ENCODE peak calls at places on chromosome 4, in ten cellular contexts. D is AG04450, K is endothelial cell, Z is A673, L is AG10803, F is tibial nerve, Q is WERI-Rb-1, P is astrocyte, N is left ventricle myocardium inferior, W is upper lobe of left lung. M is an unnamed sample.

GRCh38 chr4:95506264-95506663 is 42.5 kb downstream of the UNC5C start:
- DNase-seq in D (no peak), N (no peak), Q (no peak), K (no peak), W (no peak), Z (peak; percentile 15), F (no peak), L (no peak), P (peak; percentile 94), M (no peak)

GRCh38 chr4:15793506-15794363 is 15.6 kb downstream of the CD38 start:
- DNase-seq in W (no peak), N (no peak), L (no peak), P (no peak), Q (peak; percentile 52), D (no peak), K (no peak), F (no peak), Z (no peak), M (no peak)

GRCh38 chr4:81069706-81070331 is 39.3 kb downstream of the BMP3 start:
- DNase-seq in K (peak; percentile 74), L (peak; percentile 85), D (peak; percentile 86), N (peak; percentile 10), F (peak; percentile 42), Z (peak; percentile 64), P (peak; percentile 62), W (no peak), Q (peak; percentile 82), M (peak; percentile 75)

GRCh38 chr4:182855877-182856276 is 61.3 kb downstream of the DCTD start:
- DNase-seq in D (no peak), L (no peak), Z (no peak), W (no peak), Q (no peak), P (no peak), F (no peak), K (no peak), N (no peak), M (no peak)

GRCh38 chr4:112109455-112110425 is 35.5 kb upstream of the FAM241A start:
- DNase-seq in P (peak; percentile 51), F (no peak), L (no peak), Q (no peak), D (no peak), K (no peak), N (no peak), W (no peak), Z (no peak), M (no peak)

GRCh38 chr4:159284733-159285132 is 181.9 kb downstream of the RAPGEF2 start:
- DNase-seq in P (no peak), Z (no peak), N (no peak), Q (no peak), D (no peak), W (no peak), L (no peak), K (no peak), F (no peak), M (no peak)

GRCh38 chr4:77072195-77072753 is 3.5 kb downstream of the CCNI start:
- DNase-seq in Q (no peak), Z (no peak), W (no peak), L (no peak), D (no peak), F (no peak), N (no peak), K (no peak), P (no peak), M (peak; percentile 60)

GRCh38 chr4:15778191-15778741 is at the start of gene CD38:
- DNase-seq in L (no peak), Z (peak; percentile 5), Q (no peak), P (no peak), F (no peak), K (peak; percentile 24), N (peak; percentile 28), W (no peak), D (no peak), M (peak; percentile 82)

GRCh38 chr4:78749972-78750727 is 26.0 kb upstream of the BMP2K start:
- DNase-seq in D (no peak), Q (no peak), K (no peak), F (no peak), Z (no peak), W (no peak), N (no peak), L (peak; percentile 67), P (no peak), M (no peak)

GRCh38 chr4:109648266-109648996 is 54.8 kb downstream of the CASP6 start:
- DNase-seq in K (no peak), P (no peak), W (no peak), L (no peak), Q (no peak), N (no peak), D (no peak), F (no peak), Z (no peak), M (no peak)

GRCh38 chr4:36439556-36439955 is 158.1 kb downstream of the DTHD1 start:
- DNase-seq in Q (no peak), P (no peak), N (no peak), Z (no peak), K (no peak), W (no peak), D (no peak), L (no peak), F (no peak), M (no peak)

GRCh38 chr4:17448689-17449088 is 63.2 kb downstream of the QDPR start:
- DNase-seq in D (peak; percentile 27), F (no peak), K (no peak), Z (no peak), N (no peak), P (peak; percentile 72), L (peak; percentile 48), Q (no peak), W (no peak), M (peak; percentile 12)

GRCh38 chr4:4519296-4519898 is 22.5 kb downstream of the STX18 start:
- DNase-seq in Z (peak; percentile 42), K (no peak), P (no peak), D (no peak), F (no peak), L (no peak), N (no peak), W (no peak), Q (no peak), M (no peak)

GRCh38 chr4:37780444-37781133 is 45.9 kb upstream of the PGM2 start:
- DNase-seq in F (no peak), K (no peak), L (peak; percentile 29), Q (no peak), Z (no peak), D (no peak), N (no peak), P (no peak), W (no peak), M (peak; percentile 58)

GRCh38 chr4:167713756-167714155 is 378.6 kb upstream of the ANXA10 start:
- DNase-seq in Q (no peak), P (peak; percentile 39), L (no peak), W (no peak), N (no peak), Z (no peak), D (no peak), F (no peak), K (no peak), M (no peak)

GRCh38 chr4:72341432-72341820 is 227.6 kb downstream of the ADAMTS3 start:
- DNase-seq in Z (no peak), P (no peak), L (no peak), W (no peak), F (no peak), N (no peak), D (no peak), K (no peak), Q (no peak), M (no peak)
- TF ChIP-seq CTCF in Z (no peak), P (no peak), L (no peak), W (no peak), F (no peak), N (no peak), D (no peak), K (peak; percentile 8), Q (no peak), M (no peak)

DNA sequence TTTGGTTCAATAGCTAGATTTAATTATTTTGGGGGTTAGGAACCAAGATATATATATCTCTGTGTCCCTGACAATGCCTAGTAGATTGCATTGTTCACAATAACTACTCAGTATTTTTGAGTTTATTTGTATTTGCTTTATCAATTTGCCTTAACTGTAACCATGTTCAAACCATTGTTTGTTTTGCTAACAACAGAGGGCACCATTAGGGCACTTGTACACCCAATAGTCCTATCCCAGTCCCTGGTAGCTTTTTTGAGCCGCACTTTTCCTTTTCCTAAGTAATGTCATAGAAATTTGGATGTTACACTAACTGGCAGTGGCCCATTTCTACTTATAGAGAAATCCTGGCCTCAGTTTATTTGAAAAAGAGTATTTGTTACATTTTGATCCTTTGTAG is 582 bp upstream of the KLHL5 start:
- DNase-seq in Z (no peak), D (no peak), N (no peak), Q (no peak), F (no peak), L (no peak), K (no peak), P (no peak), W (no peak), M (no peak)
- TF ChIP-seq CTCF in Z (no peak), D (no peak), N (no peak), Q (no peak), F (no peak), L (no peak), K (no peak), P (no peak), W (no peak), M (no peak)

GRCh38 chr4:173522160-173522873 is 7.7 kb downstream of the HAND2 start:
- DNase-seq in F (peak; percentile 76), D (peak; percentile 59), W (peak; percentile 93), Q (peak; percentile 87), P (peak; percentile 63), N (peak; percentile 91), K (no peak), L (peak; percentile 89), Z (peak; percentile 88), M (no peak)
- TF ChIP-seq CTCF in F (no peak), D (peak; percentile 31), W (no peak), Q (no peak), P (no peak), N (peak; percentile 54), K (no peak), L (peak; percentile 28), Z (no peak), M (no peak)

DNA sequence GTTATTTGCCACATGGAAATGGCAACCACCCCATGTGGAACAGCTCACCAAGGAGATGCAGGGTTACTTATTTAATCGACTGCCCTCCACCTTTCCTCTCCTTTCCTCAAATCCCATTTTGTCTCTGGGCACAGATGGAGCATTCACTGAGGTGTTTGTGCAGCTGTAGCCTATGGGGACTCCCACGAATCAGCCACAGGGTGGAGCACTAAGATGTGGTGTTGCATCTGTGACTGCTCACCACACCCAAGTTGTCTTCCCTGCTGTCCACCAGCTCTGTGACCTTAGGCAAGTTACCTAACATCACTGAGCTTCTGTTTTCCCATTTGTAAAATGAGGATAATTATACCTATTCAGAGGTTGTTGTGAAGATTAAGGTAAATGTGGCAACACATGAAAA is 252.4 kb upstream of the CPEB2 start:
- DNase-seq in W (no peak), D (no peak), K (no peak), Z (peak; percentile 55), L (peak; percentile 12), Q (peak; percentile 76), P (peak; percentile 1), N (peak; percentile 29), F (no peak), M (peak; percentile 34)
- TF ChIP-seq CTCF in W (no peak), D (no peak), K (no peak), Z (peak; percentile 56), L (peak; percentile 40), Q (peak; percentile 91), P (peak; percentile 13), N (peak; percentile 71), F (no peak), M (no peak)

GRCh38 chr4:10157478-10158354 is 41.1 kb upstream of the WDR1 start:
- DNase-seq in L (peak; percentile 82), D (peak; percentile 66), K (peak; percentile 53), Z (peak; percentile 75), F (peak; percentile 17), P (peak; percentile 52), N (peak; percentile 33), Q (peak; percentile 73), W (no peak), M (peak; percentile 60)
- TF ChIP-seq CTCF in L (peak; percentile 96), D (peak; percentile 93), K (peak; percentile 80), Z (peak; percentile 78), F (peak; percentile 72), P (peak; percentile 74), N (peak; percentile 88), Q (peak; percentile 88), W (peak; percentile 74), M (peak; percentile 79)

M was measured in activated CD8-positive, alpha-beta T cell treated with anti-CD3 and anti-CD28 coated beads for 36 hours.